ENCODE peak calls at places on chromosomes 7 and 10, in seven cellular contexts. S is hepatocyte, I is GM23338, Q is heart left ventricle, A is psoas muscle, F is adrenal gland, T is breast epithelium. G is an unnamed sample.

GRCh38 chr10:12961416-12961815 is 40.1 kb downstream of the CCDC3 start:
- DNase-seq in S (no peak), I (no peak), Q (no peak), A (no peak), F (no peak), T (no peak), G (no peak)

GRCh38 chr10:73998623-73999622 is 1.0 kb downstream of the VCL start:
- DNase-seq in S (peak), I (peak), Q (peak), A (peak), F (peak), T (peak), G (peak)

GRCh38 chr10:6009159-6009558 is 31.8 kb upstream of the IL15RA start:
- DNase-seq in S (no peak), I (no peak), Q (no peak), A (no peak), F (no peak), T (no peak), G (no peak)

GRCh38 chr7:144659211-144659610 is 176.6 kb downstream of the TPK1 start:
- DNase-seq in S (no peak), I (no peak), Q (no peak), A (no peak), F (no peak), T (no peak), G (no peak)

GRCh38 chr10:48507933-48508830 is 96.7 kb downstream of the ARHGAP22 start:
- DNase-seq in S (no peak), I (no peak), Q (peak), A (peak), F (peak), T (no peak), G (no peak)

GRCh38 chr7:47516386-47516785 is 65.5 kb downstream of the TNS3 start:
- DNase-seq in S (no peak), I (no peak), Q (no peak), A (no peak), F (no peak), T (no peak), G (no peak)

GRCh38 chr10:71243756-71244637 is 31.6 kb downstream of the UNC5B start:
- DNase-seq in S (no peak), I (no peak), Q (peak), A (no peak), F (no peak), T (no peak), G (peak)

GRCh38 chr10:100186253-100186780 is 488 bp upstream of the ERLIN1 start:
- DNase-seq in S (peak), I (peak), Q (peak), A (peak), F (peak), T (no peak), G (no peak)

GRCh38 chr7:73741600-73741999 is 3.0 kb upstream of the ABHD11 start:
- DNase-seq in S (no peak), I (peak), Q (no peak), A (no peak), F (no peak), T (no peak), G (peak)

GRCh38 chr7:142711722-142712616 is 37.3 kb upstream of the PRSS1 start:
- DNase-seq in S (peak), I (peak), Q (no peak), A (no peak), F (no peak), T (no peak), G (peak)

GRCh38 chr10:129525408-129525807 is 58.4 kb downstream of the MGMT start:
- DNase-seq in S (peak), I (no peak), Q (no peak), A (no peak), F (no peak), T (no peak), G (no peak)

GRCh38 chr10:62093863-62094291 is 174.8 kb downstream of the RTKN2 start:
- DNase-seq in S (no peak), I (no peak), Q (no peak), A (no peak), F (no peak), T (no peak), G (peak)

GRCh38 chr10:15419279-15419874 is 48.3 kb upstream of the FAM171A1 start:
- DNase-seq in S (peak), I (peak), Q (no peak), A (no peak), F (peak), T (no peak), G (no peak)

GRCh38 chr7:29386196-29386765 is 177.4 kb upstream of the PRR15 start:
- DNase-seq in S (no peak), I (no peak), Q (no peak), A (no peak), F (no peak), T (no peak), G (no peak)

GRCh38 chr7:24401628-24402593 is 117.9 kb downstream of the NPY start:
- DNase-seq in S (peak), I (no peak), Q (no peak), A (no peak), F (no peak), T (no peak), G (peak)

GRCh38 chr7:136883046-136883445 is 14.6 kb downstream of the CHRM2 start:
- DNase-seq in S (no peak), I (peak), Q (no peak), A (no peak), F (no peak), T (no peak), G (no peak)

GRCh38 chr10:63788152-63788821 is 267.1 kb downstream of the REEP3 start:
- DNase-seq in S (no peak), I (no peak), Q (no peak), A (no peak), F (no peak), T (no peak), G (no peak)

GRCh38 chr7:73828107-73828803 is 2.5 kb upstream of the CLDN4 start:
- DNase-seq in S (peak), I (no peak), Q (no peak), A (no peak), F (peak), T (no peak), G (peak)

GRCh38 chr7:137572071-137572784 is 228.7 kb upstream of the PTN start:
- DNase-seq in S (no peak), I (no peak), Q (no peak), A (no peak), F (no peak), T (no peak), G (no peak)

GRCh38 chr7:28018446-28018845 is 162.1 kb downstream of the JAZF1 start:
- DNase-seq in S (no peak), I (no peak), Q (no peak), A (no peak), F (no peak), T (no peak), G (no peak)

GRCh38 chr7:151274936-151275812 is 26.7 kb upstream of the SMARCD3 start:
- DNase-seq in S (no peak), I (no peak), Q (no peak), A (no peak), F (no peak), T (no peak), G (no peak)

GRCh38 chr10:48541144-48541795 is 63.6 kb downstream of the ARHGAP22 start:
- DNase-seq in S (no peak), I (no peak), Q (no peak), A (no peak), F (peak), T (no peak), G (peak)

GRCh38 chr7:24715661-24716479 is 41.4 kb downstream of the GSDME start:
- DNase-seq in S (peak), I (peak), Q (no peak), A (no peak), F (no peak), T (no peak), G (no peak)

GRCh38 chr10:79937256-79937635 is 11.7 kb downstream of the SFTPD start:
- DNase-seq in S (no peak), I (no peak), Q (no peak), A (no peak), F (no peak), T (no peak), G (no peak)

GRCh38 chr10:102630663-102631062 is 13.6 kb upstream of the TRIM8 start:
- DNase-seq in S (peak), I (no peak), Q (peak), A (peak), F (no peak), T (no peak), G (no peak)

GRCh38 chr10:51932530-51932929 is 233.1 kb upstream of the CSTF2T start:
- DNase-seq in S (no peak), I (no peak), Q (no peak), A (no peak), F (no peak), T (no peak), G (no peak)

GRCh38 chr10:120457431-120458172 is 575 bp downstream of the PLPP4 start:
- DNase-seq in S (no peak), I (peak), Q (no peak), A (no peak), F (no peak), T (no peak), G (no peak)

GRCh38 chr7:43647314-43647691 is 64.4 kb downstream of the STK17A start:
- DNase-seq in S (no peak), I (peak), Q (no peak), A (no peak), F (no peak), T (no peak), G (no peak)
- H3K4me3 ChIP-seq in S (no peak), I (peak), Q (no peak), A (no peak), F (no peak), T (peak), G (peak)

GRCh38 chr10:113061054-113061430 is 111.0 kb downstream of the TCF7L2 start:
- DNase-seq in S (no peak), I (no peak), Q (peak), A (no peak), F (no peak), T (no peak), G (no peak)
- H3K4me3 ChIP-seq in S (no peak), I (no peak), Q (peak), A (peak), F (no peak), T (peak), G (no peak)

DNA sequence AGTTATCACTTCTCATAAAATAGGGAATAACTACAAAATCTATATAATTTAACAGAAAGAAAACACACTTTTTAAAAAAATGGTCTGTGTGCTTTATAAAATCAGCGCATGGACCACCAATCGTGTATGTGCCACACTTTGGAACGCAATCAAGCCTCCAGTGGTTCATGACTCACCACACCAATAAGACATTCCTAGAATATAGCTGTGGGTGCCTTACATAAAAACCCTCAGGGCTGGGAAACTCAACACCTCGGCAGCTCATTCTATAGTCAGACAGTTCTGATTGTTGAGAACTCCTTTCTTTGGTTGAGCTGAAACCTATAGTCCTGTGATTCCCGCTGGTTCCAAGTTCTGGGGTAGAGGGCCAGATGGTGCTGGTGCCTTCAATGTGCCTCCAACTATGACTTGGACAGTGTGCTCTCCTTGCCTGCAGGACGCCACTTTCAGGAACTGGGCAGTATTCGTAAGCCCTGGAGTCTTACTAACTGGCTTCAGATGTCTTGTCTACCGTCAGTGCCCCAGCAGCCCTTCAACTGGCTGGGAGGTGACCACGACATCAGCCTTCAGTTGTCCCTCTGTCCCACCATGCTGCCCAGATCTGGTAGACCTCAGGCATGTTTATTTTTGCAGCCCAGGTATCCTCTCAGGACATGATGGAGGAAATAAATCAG is 135.7 kb upstream of the GDF10 start:
- DNase-seq in S (no peak), I (no peak), Q (no peak), A (no peak), F (no peak), T (no peak), G (peak)
- H3K4me3 ChIP-seq in S (no peak), I (no peak), Q (no peak), A (no peak), F (no peak), T (no peak), G (no peak)

GRCh38 chr7:31336202-31337035 is 4.1 kb downstream of the NEUROD6 start:
- DNase-seq in S (peak), I (peak), Q (no peak), A (no peak), F (no peak), T (no peak), G (no peak)
- H3K4me3 ChIP-seq in S (no peak), I (peak), Q (peak), A (peak), F (no peak), T (peak), G (no peak)

DNA sequence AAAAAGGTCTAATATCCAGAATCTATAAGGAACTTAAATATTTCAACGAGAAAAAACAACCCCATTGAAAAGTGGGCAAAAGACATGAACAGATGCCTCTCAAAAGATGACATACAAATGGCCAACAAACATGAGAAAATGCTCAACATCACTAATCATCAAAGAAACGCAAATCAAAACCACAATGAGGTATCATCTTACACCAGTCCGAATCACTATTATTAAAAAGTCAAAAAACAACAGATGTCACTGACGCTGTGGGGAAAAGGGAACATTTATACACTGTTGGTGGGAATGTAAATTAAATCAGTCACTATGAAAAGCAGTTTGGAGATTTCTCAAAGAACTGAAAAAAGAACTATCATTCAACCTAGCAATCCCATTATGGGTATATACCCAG is 6.0 kb downstream of the VWDE start:
- DNase-seq in S (no peak), I (no peak), Q (no peak), A (no peak), F (no peak), T (no peak), G (no peak)
- H3K4me3 ChIP-seq in S (no peak), I (no peak), Q (no peak), A (no peak), F (no peak), T (no peak), G (no peak)

DNA sequence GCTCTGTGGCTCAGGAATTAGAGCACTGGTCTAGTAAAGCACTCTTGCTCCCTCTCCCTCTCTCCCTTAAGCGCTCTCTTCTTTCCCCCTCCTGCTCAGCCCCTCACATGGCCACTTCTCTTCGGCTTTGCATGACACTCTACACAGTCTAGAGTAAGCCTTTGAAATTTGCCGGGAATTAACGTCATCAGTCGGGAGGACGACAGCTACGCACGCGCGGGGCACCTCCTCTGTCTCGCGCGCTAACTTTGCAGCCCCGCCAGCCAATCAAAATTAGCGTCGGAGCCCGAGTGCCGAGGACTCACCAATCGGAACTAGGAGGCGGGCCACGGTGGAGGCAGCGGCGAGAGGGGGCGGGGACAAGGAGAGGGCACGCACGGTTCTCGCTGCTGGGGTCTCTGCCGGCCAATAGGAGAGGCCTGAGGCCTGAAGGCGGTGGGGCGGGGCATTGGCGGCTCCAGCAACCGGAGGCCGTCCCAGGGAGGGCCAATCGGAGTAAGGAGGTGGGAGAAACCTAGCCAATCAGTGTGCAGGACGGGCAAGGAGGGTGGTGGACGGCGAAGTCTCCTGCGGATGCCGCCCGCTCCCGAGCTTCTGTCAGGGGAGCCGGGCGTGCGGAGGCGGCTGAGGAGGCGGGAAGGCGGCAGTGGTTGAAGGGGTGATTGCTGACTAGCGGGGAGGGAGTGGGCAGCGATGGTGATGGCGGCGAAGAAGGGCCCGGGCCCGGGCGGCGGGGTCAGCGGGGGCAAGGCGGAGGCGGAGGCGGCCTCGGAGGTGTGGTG is at the start of gene AGFG2:
- DNase-seq in S (peak), I (peak), Q (peak), A (peak), F (peak), T (peak), G (peak)
- H3K4me3 ChIP-seq in S (peak), I (peak), Q (peak), A (peak), F (peak), T (peak), G (peak)

GRCh38 chr7:35697414-35698175 is 2.7 kb upstream of the HERPUD2 start:
- DNase-seq in S (no peak), I (no peak), Q (no peak), A (no peak), F (no peak), T (no peak), G (peak)
- H3K4me3 ChIP-seq in S (no peak), I (no peak), Q (no peak), A (no peak), F (no peak), T (no peak), G (no peak)

GRCh38 chr7:64902806-64903721 is at the start of gene ZNF273:
- DNase-seq in S (peak), I (peak), Q (peak), A (peak), F (peak), T (peak), G (peak)

GRCh38 chr7:64907641-64908326 is 4.7 kb downstream of the ZNF273 start:
- DNase-seq in S (no peak), I (no peak), Q (no peak), A (no peak), F (no peak), T (no peak), G (no peak)

GRCh38 chr7:64905547-64905946 is 2.5 kb downstream of the ZNF273 start:
- DNase-seq in S (no peak), I (no peak), Q (no peak), A (no peak), F (no peak), T (no peak), G (no peak)

GRCh38 chr7:64905133-64905532 is 2.1 kb downstream of the ZNF273 start:
- DNase-seq in S (no peak), I (no peak), Q (no peak), A (no peak), F (no peak), T (no peak), G (no peak)

DNA sequence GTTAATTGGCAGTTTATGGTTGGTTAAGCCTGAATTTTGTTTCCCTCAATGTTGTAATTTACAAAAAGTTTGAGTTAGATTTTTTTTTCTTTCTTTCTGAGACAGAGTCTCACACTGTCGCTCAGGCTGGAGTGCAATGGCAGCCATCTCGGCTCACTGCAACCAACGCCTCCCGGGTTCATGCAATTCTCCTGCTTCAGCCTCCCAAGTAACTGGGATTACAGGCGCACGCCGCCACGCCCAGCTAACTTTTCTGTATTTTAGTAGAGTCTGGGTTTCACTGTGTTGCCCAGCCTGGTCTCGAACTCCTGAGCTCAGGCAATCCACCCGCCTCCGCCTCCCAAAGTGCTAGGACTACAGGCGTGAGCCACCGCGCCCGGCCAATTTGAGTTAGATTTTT is 935 bp downstream of the ZNF273 start:
- DNase-seq in S (no peak), I (no peak), Q (no peak), A (no peak), F (no peak), T (no peak), G (no peak)
- H3K4me3 ChIP-seq in S (peak), I (peak), Q (peak), A (peak), F (no peak), T (peak), G (peak)

G was measured in PC-9.